ENCODE peak calls at places on chromosome 22, in four cellular contexts. One of them, this sample, is unnamed.
A peak's percentile ranks its signal among the peaks of the same experiment; 100 is the strongest.

GRCh38 chr22:17972385-17973181 is 51.8 kb downstream of the MICAL3 start:
- DNase-seq in A549: peak; percentile 16
- DNase-seq in HepG2: peak; percentile 84
- DNase-seq in K562: no peak
- DNase-seq in this sample: no peak

GRCh38 chr22:48343461-48343860 is 1484.2 kb downstream of the BRD1 start:
- DNase-seq in A549: no peak
- DNase-seq in HepG2: no peak
- DNase-seq in K562: no peak
- DNase-seq in this sample: no peak

GRCh38 chr22:49210606-49211005 is 617.1 kb downstream of the BRD1 start:
- DNase-seq in A549: no peak
- DNase-seq in HepG2: no peak
- DNase-seq in K562: no peak
- DNase-seq in this sample: no peak

GRCh38 chr22:29245626-29246385 is 22.0 kb downstream of the RHBDD3 start:
- DNase-seq in A549: peak; percentile 60
- DNase-seq in HepG2: peak; percentile 62
- DNase-seq in K562: peak; percentile 63
- DNase-seq in this sample: peak; percentile 80

GRCh38 chr22:23072911-23073491 is 2.7 kb downstream of the GNAZ start:
- DNase-seq in A549: no peak
- DNase-seq in HepG2: no peak
- DNase-seq in K562: no peak
- DNase-seq in this sample: no peak

GRCh38 chr22:39845522-39845921 is 48.0 kb downstream of the ENTHD1 start:
- DNase-seq in A549: no peak
- DNase-seq in HepG2: no peak
- DNase-seq in K562: no peak
- DNase-seq in this sample: no peak

GRCh38 chr22:19742160-19743066 is 18.2 kb upstream of the TBX1 start:
- DNase-seq in A549: no peak
- DNase-seq in HepG2: no peak
- DNase-seq in K562: no peak
- DNase-seq in this sample: no peak

GRCh38 chr22:39518996-39519680 is 1.2 kb upstream of the ATF4 start:
- DNase-seq in A549: peak; percentile 43
- DNase-seq in HepG2: no peak
- DNase-seq in K562: peak; percentile 52
- DNase-seq in this sample: no peak

GRCh38 chr22:30866811-30867271 is 101.7 kb downstream of the MORC2 start:
- DNase-seq in A549: peak; percentile 15
- DNase-seq in HepG2: peak; percentile 31
- DNase-seq in K562: peak; percentile 26
- DNase-seq in this sample: no peak

GRCh38 chr22:48908547-48908946 is 919.1 kb downstream of the BRD1 start:
- DNase-seq in A549: no peak
- DNase-seq in HepG2: no peak
- DNase-seq in K562: no peak
- DNase-seq in this sample: no peak

GRCh38 chr22:47854226-47854625 is 1091.8 kb downstream of the TBC1D22A start:
- DNase-seq in A549: no peak
- DNase-seq in HepG2: no peak
- DNase-seq in K562: no peak
- DNase-seq in this sample: no peak

GRCh38 chr22:41290262-41291221 is 4.6 kb upstream of the RANGAP1 start:
- DNase-seq in A549: no peak
- DNase-seq in HepG2: peak; percentile 64
- DNase-seq in K562: no peak
- DNase-seq in this sample: peak; percentile 60

GRCh38 chr22:17501679-17502285 is 61.5 kb upstream of the SLC25A18 start:
- DNase-seq in A549: peak; percentile 33
- DNase-seq in HepG2: peak; percentile 63
- DNase-seq in K562: peak; percentile 57
- DNase-seq in this sample: no peak

GRCh38 chr22:17999851-18000250 is 24.5 kb downstream of the MICAL3 start:
- DNase-seq in A549: no peak
- DNase-seq in HepG2: no peak
- DNase-seq in K562: no peak
- DNase-seq in this sample: no peak

GRCh38 chr22:19360300-19360792 is 68.8 kb upstream of the CLTCL1 start:
- DNase-seq in A549: no peak
- DNase-seq in HepG2: no peak
- DNase-seq in K562: no peak
- DNase-seq in this sample: no peak

GRCh38 chr22:27303718-27304117 is 497.8 kb downstream of the MN1 start:
- DNase-seq in A549: no peak
- DNase-seq in HepG2: no peak
- DNase-seq in K562: no peak
- DNase-seq in this sample: no peak

GRCh38 chr22:46078241-46079092 is 71.9 kb upstream of the PPARA start:
- DNase-seq in A549: no peak
- DNase-seq in HepG2: no peak
- DNase-seq in K562: no peak
- DNase-seq in this sample: peak; percentile 10
- TF ChIP-seq NR3C1 in A549: no peak
- TF ChIP-seq NR3C1 in HepG2: no peak
- TF ChIP-seq NR3C1 in K562: no peak
- TF ChIP-seq NR3C1 in this sample: no peak

DNA sequence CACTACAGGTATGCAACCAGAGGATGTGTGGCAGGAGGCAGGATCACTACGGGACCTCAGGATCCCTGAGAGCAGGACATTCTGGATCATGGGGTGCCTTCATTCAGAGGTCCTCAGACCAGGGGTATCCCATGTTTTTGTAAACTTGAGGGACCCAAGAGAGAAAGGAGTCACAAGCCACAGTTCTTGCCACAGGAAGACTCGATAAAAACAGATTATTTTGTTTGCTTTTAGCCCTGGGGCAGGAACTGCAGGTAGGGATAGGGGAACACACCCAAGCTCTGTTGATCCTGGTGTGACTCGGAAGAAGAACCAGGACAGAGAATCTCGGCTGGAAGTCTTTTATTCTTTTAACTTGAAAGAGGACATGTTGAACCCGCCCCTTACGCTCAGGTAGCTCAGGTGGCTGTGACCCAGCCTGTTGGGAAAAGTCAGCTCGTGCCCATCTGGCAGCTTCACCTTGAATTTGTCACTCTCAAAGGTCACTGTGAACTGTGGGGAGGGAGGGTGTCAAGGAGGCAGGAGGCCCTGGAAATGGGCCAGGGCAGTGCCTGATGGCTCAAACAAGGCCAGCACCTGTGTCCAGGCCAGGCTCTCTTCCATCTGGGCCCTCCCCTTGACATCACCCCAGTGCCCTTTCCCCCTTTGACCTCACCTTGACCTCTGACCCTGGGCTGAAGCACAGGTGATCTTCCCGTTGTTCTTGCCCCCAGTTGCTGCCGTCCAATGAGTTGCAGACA is 9.8 kb downstream of the LGALS2 start:
- DNase-seq in A549: no peak
- DNase-seq in HepG2: no peak
- DNase-seq in K562: no peak
- DNase-seq in this sample: no peak
- TF ChIP-seq HMGXB4 in A549: no peak
- TF ChIP-seq HMGXB4 in HepG2: no peak
- TF ChIP-seq HMGXB4 in K562: no peak
- TF ChIP-seq HMGXB4 in this sample: no peak

DNA sequence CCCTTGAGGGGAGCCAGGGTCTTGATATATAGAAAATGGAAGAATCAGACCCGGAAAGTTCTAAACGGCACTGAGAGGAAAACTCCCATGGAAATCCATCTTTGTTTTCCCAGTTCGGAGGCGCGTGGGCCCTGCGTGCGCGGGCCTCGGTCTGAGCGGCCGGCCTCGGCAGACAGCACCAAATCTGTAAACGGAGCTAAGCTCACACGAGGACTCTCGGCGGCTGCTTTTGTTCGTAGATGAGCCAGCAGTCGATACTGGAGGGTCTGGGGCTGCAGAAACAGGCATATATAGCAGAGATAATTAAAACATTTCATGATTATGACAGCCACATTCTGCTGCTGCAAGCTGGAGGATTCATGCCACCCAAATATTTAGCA is 68.5 kb upstream of the PPARA start:
- DNase-seq in A549: no peak
- DNase-seq in HepG2: no peak
- DNase-seq in K562: no peak
- DNase-seq in this sample: peak; percentile 10
- TF ChIP-seq NR3C1 in A549: no peak
- TF ChIP-seq NR3C1 in HepG2: no peak
- TF ChIP-seq NR3C1 in K562: no peak
- TF ChIP-seq NR3C1 in this sample: no peak

GRCh38 chr22:38173156-38173906 is 8.3 kb downstream of the PLA2G6 start:
- DNase-seq in A549: no peak
- DNase-seq in HepG2: no peak
- DNase-seq in K562: no peak
- DNase-seq in this sample: no peak

GRCh38 chr22:38174626-38175025 is 7.0 kb downstream of the PLA2G6 start:
- DNase-seq in A549: no peak
- DNase-seq in HepG2: no peak
- DNase-seq in K562: no peak
- DNase-seq in this sample: no peak

GRCh38 chr22:38177044-38177443 is 4.6 kb downstream of the PLA2G6 start:
- DNase-seq in A549: no peak
- DNase-seq in HepG2: no peak
- DNase-seq in K562: no peak
- DNase-seq in this sample: no peak

GRCh38 chr22:38176170-38176741 is 5.4 kb downstream of the PLA2G6 start:
- DNase-seq in A549: no peak
- DNase-seq in HepG2: no peak
- DNase-seq in K562: no peak
- DNase-seq in this sample: no peak

DNA sequence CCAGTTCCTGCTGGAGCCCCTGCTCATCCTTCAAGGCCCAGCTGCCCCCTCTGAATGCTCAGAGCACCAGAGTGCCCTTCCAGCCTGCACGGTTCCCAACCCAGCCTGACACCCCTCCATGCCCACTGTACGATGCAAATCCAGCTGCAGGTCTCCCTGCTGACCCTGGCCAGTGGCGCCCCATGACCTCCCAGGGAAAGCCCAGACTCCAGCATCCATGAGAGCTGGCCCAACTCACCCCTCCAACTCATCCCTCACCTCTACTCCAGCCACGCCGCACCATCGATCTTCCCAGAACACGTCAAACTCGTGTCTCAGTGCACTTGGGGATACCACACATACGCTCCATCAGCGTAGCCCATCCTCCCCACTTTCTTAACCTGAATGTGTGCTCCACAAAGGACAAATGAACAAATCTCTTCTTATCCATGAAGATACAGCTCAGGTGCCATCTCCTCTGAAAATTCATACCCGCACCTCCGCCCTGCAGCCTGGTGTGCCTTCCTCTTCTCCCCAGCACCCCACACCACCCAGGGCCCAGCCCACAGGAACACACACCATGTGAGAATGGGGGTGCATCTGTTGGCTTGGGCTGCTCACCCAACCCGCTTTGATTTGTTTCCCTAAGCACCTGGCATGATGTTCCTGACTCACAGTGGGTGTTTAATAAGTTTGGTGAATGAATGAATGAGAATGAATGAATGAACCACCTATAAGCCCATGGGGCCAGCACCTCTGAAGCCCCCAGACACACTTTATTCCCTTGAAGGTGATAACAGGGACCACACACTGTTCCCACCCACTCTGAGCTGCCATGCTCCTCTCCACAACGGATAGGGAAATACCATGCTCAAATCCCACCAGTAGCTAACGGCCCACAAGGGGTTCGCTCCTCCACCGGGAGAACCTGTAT is 6.2 kb downstream of the PLA2G6 start:
- DNase-seq in A549: no peak
- DNase-seq in HepG2: no peak
- DNase-seq in K562: no peak
- DNase-seq in this sample: no peak
- TF ChIP-seq HMGXB4 in A549: no peak
- TF ChIP-seq HMGXB4 in HepG2: no peak
- TF ChIP-seq HMGXB4 in K562: no peak
- TF ChIP-seq HMGXB4 in this sample: no peak

DNA sequence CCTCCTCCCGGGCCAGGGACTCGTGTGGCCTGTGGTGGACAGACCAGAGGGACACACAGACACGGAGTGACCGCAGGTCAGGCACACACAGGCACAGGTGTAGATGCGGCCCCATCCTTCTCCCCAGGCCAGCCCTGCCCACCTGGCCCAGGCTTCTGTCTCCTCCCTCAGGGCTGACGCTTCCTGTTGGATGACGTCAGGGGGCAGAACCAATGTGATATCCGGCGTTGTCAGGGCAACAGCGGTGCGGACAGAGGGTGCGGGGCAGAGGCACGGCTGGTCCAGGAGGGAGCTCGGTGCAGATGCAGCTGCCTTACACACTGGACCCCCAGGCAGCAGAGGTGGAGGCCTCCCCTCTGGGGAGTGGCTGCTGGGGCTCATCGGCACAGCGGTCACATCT is 2.9 kb upstream of the TUBGCP6 start:
- DNase-seq in A549: no peak
- DNase-seq in HepG2: no peak
- DNase-seq in K562: peak; percentile 56
- DNase-seq in this sample: peak; percentile 80
- TF ChIP-seq NR3C1 in A549: no peak
- TF ChIP-seq NR3C1 in HepG2: no peak
- TF ChIP-seq NR3C1 in K562: no peak
- TF ChIP-seq NR3C1 in this sample: no peak

DNA sequence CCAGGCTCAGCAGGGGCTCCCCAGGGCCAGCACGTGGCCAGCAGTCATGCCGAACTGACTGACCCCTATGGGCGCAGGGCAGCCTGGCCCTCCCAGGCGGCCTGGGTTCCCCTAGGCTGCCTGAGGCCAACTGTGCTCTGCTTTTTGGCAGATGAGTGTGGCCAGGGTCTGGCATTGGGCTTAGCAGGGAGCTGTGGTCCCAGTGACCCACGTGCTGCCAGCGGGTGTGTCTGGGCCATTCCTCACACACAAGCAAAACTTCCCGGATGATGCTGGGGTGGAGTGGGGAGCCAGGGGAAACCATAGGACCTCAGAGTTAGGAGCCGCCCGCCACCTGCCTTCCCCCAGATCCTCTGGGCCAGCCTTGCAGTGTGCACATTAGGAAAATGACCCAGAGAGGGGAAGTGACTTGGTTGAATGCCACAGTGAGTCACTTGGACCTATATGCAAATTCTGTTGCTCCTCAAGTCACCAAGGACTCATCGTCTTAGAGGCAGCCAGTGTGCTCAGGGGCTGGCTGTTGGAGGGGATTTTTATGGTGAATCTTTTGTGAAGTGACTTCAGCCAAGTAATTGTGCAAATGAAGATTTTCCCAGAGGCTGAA is 6.6 kb downstream of the ADORA2A start:
- DNase-seq in A549: no peak
- DNase-seq in HepG2: no peak
- DNase-seq in K562: no peak
- DNase-seq in this sample: no peak
- TF ChIP-seq HMGXB4 in A549: no peak
- TF ChIP-seq HMGXB4 in HepG2: no peak
- TF ChIP-seq HMGXB4 in K562: no peak
- TF ChIP-seq HMGXB4 in this sample: no peak